ENCODE peak calls at places on chromosomes 5 and 9, in six cellular contexts. Z is GM23338, M is neural progenitor cell, X is hepatocyte, O is GM23248, I is OCI-LY7. Y is an unnamed sample.

GRCh38 chr5:83955916-83956315 is 235.3 kb upstream of the HAPLN1 start:
- DNase-seq in Z (no peak), X (no peak), M (no peak), O (peak), I (no peak), Y (peak)

GRCh38 chr9:84324811-84325210 is 15.7 kb downstream of the SLC28A3 start:
- DNase-seq in M (no peak), O (no peak), X (no peak), I (no peak), Z (no peak), Y (no peak)

GRCh38 chr9:78893758-78894157 is 596.8 kb downstream of the PSAT1 start:
- DNase-seq in X (no peak), O (peak), Z (no peak), M (no peak), I (no peak), Y (no peak)

GRCh38 chr9:3865373-3865772 is 339.6 kb upstream of the RFX3 start:
- DNase-seq in Z (no peak), M (no peak), I (no peak), X (no peak), O (peak), Y (peak)

GRCh38 chr9:14018061-14018460 is 295.9 kb downstream of the NFIB start:
- DNase-seq in M (no peak), X (peak), I (no peak), Z (no peak), O (peak), Y (peak)

GRCh38 chr5:2869471-2869870 is 118.0 kb upstream of the IRX2 start:
- DNase-seq in M (no peak), O (no peak), X (no peak), I (no peak), Z (no peak), Y (no peak)

GRCh38 chr9:87556039-87556438 is 58.4 kb downstream of the DAPK1 start:
- DNase-seq in I (peak), O (no peak), M (no peak), Z (no peak), X (no peak), Y (no peak)

GRCh38 chr9:137369911-137370630 is 52.9 kb downstream of the EXD3 start:
- DNase-seq in O (no peak), I (no peak), X (no peak), M (no peak), Z (no peak), Y (no peak)

GRCh38 chr5:74130141-74130897 is 504.3 kb downstream of the ARHGEF28 start:
- DNase-seq in M (no peak), I (no peak), X (no peak), O (no peak), Z (no peak), Y (no peak)

GRCh38 chr9:126690431-126691051 is 76.8 kb downstream of the LMX1B start:
- DNase-seq in Z (peak), O (peak), X (peak), I (peak), M (peak), Y (peak)

GRCh38 chr5:885127-885442 is 7.5 kb downstream of the BRD9 start:
- DNase-seq in M (no peak), I (no peak), O (no peak), X (no peak), Z (no peak), Y (no peak)

GRCh38 chr9:20382460-20383071 is 239.7 kb downstream of the MLLT3 start:
- DNase-seq in I (no peak), X (no peak), O (no peak), Z (peak), M (no peak), Y (peak)

GRCh38 chr5:94040591-94041148 is 299.3 kb upstream of the POU5F2 start:
- DNase-seq in O (no peak), I (no peak), X (no peak), Z (no peak), M (no peak), Y (no peak)

GRCh38 chr5:62152394-62153123 is 153.4 kb upstream of the KIF2A start:
- DNase-seq in M (peak), O (no peak), I (no peak), Z (no peak), X (no peak), Y (peak)

GRCh38 chr9:16532681-16533450 is 337.6 kb downstream of the BNC2 start:
- DNase-seq in M (no peak), I (no peak), O (peak), Z (no peak), X (no peak), Y (peak)

GRCh38 chr5:177309351-177310191 is 2.1 kb downstream of the MXD3 start:
- DNase-seq in I (peak), X (peak), O (peak), Z (peak), M (peak), Y (peak)

GRCh38 chr5:136781464-136781863 is 416.1 kb upstream of the TRPC7 start:
- DNase-seq in X (no peak), O (peak), M (no peak), Z (no peak), I (no peak), Y (peak)

GRCh38 chr5:17123010-17123409 is 94.4 kb upstream of the BASP1 start:
- DNase-seq in M (no peak), Z (no peak), O (peak), X (no peak), I (no peak), Y (no peak)

GRCh38 chr5:132422720-132423442 is 53.4 kb downstream of the SLC22A5 start:
- DNase-seq in Z (no peak), O (peak), X (peak), M (no peak), I (peak), Y (peak)

GRCh38 chr5:168969341-168969863 is 331.5 kb downstream of the SLIT3 start:
- DNase-seq in M (no peak), I (no peak), O (no peak), X (no peak), Z (no peak), Y (no peak)

GRCh38 chr9:124282442-124283231 is 24.9 kb downstream of the NEK6 start:
- DNase-seq in Z (no peak), O (no peak), X (peak), I (no peak), M (no peak), Y (no peak)

GRCh38 chr9:79116064-79116463 is 455.7 kb upstream of the TLE4 start:
- DNase-seq in X (no peak), O (no peak), M (no peak), Z (no peak), I (no peak), Y (no peak)

GRCh38 chr9:104923740-104924139 is 4.2 kb downstream of the ABCA1 start:
- DNase-seq in O (no peak), X (no peak), Z (no peak), I (peak), M (no peak), Y (no peak)

DNA sequence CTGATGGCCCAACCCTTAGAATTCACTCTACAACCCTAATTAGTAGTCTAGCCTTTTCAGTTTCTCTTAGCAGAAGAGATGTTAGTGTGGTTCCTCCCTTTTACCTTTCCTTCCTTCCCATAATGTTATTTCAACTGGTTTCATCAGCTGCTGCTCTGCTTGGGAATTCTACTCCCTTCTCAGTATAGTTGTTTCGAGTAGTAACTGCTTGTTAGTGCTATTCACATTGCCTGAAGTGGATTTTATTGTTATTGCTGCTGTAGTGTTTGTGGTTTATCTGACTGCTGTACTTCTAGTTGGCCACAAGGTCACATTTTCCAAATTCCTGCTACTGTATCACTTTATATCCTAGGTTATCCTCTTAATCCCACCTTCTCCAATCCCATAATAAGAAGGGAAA is 29.7 kb downstream of the SMIM15 start:
- DNase-seq in I (no peak), O (peak), Z (peak), X (no peak), M (peak), Y (no peak)
- TF ChIP-seq EZH2phosphoT487 in I (no peak), O (no peak), Z (no peak), X (no peak), M (no peak), Y (no peak)

DNA sequence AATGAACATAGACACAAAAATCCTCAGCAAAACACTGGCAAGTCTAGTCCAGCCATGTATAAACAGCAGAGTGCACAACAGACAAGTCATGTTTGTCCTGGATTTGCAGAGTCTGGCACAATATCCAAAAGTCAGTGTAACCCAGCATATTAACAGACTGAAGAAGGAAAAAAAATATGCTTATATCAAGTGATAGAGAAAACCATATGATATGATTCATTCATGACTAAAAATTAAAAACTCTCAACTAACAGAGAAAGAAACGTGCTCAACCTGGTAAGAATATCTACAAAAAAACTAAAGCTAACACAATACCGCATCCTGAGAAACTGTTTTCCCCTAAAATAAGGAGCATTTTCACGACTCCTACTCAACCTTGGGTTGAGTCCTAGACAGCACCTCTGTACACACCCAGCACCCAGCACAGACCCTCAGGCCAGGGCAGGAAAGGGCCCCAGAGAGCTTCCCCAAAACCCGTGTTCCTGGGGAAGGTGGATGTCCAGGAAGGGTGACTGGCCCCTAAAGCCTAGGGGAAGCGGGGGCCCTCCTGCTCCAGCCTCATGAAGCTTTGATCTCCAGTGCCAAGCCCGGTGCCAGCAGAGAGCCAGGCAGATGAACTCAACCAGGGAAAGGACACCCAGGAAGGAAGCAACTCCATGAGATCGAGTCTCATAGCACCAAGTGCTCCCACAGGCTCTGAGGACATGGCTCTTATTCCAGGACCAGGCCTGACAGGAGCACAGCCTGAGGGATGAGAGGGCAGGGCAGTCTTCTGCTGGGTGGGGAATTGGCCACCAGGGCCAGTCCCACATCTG is 38.9 kb downstream of the ADAMTS2 start:
- DNase-seq in Z (no peak), I (no peak), X (no peak), O (peak), M (no peak), Y (no peak)
- TF ChIP-seq EZH2phosphoT487 in Z (no peak), I (no peak), X (no peak), O (no peak), M (no peak), Y (no peak)

DNA sequence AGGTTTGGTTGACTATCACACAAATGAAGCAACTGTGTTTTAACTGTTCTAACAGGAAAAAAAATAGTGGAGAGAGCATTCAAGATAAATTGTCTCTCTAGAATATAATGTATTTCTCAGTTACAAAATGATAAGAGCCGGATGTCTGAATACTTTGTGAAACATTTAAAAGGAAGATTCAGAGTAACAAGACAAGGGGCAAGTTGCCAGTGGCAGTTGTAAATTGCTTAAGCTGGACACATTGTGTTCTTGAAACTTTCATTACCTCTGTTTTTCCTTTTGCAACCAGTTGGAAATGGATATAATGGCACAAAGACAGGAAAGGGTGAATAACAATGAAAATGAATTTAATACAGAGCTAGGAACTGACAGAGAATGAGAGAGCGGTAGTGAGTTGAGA is 15.2 kb upstream of the TBCA start:
- DNase-seq in Z (no peak), X (no peak), O (no peak), I (no peak), M (no peak), Y (no peak)
- TF ChIP-seq EZH2phosphoT487 in Z (no peak), X (no peak), O (no peak), I (no peak), M (no peak), Y (no peak)

DNA sequence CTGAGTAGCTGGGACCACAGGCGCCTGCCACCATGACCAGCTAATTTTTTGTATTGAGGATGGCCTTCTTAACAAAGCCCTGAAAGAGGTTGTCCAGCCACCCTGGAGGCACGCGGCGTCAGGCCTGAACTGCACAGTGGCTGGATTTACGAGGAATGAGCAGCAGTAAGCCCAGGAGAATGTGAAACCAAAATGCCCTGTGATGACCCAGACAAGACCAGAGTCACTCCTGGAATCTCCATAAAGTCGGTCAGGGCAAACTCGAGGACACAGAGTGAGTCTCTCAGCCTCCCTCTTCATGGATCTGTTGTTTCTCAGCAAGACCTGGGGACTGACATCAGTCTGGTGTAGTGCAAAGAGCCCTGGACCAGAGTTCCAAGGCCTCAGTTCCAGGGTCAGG is 53.2 kb upstream of the C5orf58 start:
- DNase-seq in M (no peak), I (no peak), X (no peak), Z (no peak), O (no peak), Y (no peak)
- TF ChIP-seq EZH2phosphoT487 in M (no peak), I (no peak), X (no peak), Z (no peak), O (no peak), Y (no peak)

DNA sequence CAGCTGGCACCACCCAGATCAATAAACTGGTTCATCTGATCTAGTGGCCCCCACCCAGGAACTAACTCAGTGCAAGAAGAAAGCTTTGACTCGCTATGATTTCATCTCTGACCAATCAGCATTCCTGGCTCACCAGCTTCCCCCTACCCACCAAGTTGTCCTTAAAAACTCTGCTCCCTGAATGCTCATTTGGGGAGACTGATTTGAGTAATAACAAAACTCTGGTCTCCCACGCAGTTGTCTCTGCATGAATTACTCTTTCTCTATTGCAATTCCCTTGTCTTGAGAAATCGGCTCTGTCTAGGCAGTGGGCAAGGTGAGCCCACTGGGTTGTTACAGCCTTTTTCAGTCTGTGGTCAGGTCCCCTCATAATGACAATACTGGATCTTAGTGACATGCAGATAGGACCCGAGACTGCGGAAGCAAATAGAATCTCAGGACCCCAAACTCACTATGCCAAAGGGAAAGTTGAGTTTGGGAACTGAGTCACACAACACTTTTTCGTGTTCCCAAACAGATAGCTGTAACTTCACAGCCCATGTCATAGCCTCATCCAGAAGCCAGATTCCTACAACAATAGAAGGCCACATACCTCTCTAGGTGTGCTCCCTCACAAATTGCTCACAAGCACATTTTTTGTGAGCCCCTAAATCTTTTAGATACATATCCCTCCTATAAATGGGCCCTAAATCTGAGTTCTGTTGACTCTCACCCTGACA is 175.2 kb upstream of the RAI14 start:
- DNase-seq in X (no peak), Z (no peak), M (no peak), I (no peak), O (no peak), Y (no peak)
- TF ChIP-seq EZH2phosphoT487 in X (no peak), Z (no peak), M (no peak), I (no peak), O (no peak), Y (no peak)

Y was measured in PC-3.